ENCODE peak calls at places on chromosomes 13 and 19, in nine cellular contexts. U is EL, Y is left lobe of liver, O is LoVo, M is A549, G is T47D, D is Calu3, B is left ventricle myocardium inferior, Q is AG04450. T is an unnamed sample.

GRCh38 chr13:73940098-73940497 is 194.1 kb downstream of the KLF12 start:
- DNase-seq in U (no peak), Y (no peak), O (no peak), M (no peak), G (no peak), D (no peak), B (peak; percentile 27), Q (no peak), T (no peak)

GRCh38 chr19:35740423-35741215 is 1.6 kb downstream of the IGFLR1 start:
- DNase-seq in U (peak; percentile 98), Y (peak; percentile 99), O (peak; percentile 95), M (peak; percentile 97), G (peak; percentile 95), D (peak; percentile 99), B (peak; percentile 99), Q (peak; percentile 91), T (peak; percentile 98)

GRCh38 chr13:99454518-99455183 is 46.6 kb upstream of the TM9SF2 start:
- DNase-seq in U (no peak), Y (no peak), O (no peak), M (no peak), G (no peak), D (no peak), B (no peak), Q (no peak), T (no peak)

GRCh38 chr19:3603121-3603841 is 3.4 kb downstream of the TBXA2R start:
- DNase-seq in U (peak; percentile 22), Y (no peak), O (no peak), M (no peak), G (no peak), D (no peak), B (no peak), Q (no peak), T (no peak)

GRCh38 chr19:29773141-29773540 is 38.6 kb upstream of the CCNE1 start:
- DNase-seq in U (no peak), Y (no peak), O (no peak), M (no peak), G (no peak), D (no peak), B (no peak), Q (no peak), T (no peak)

GRCh38 chr13:44273991-44274810 is 99.4 kb upstream of the SERP2 start:
- DNase-seq in U (peak; percentile 64), Y (no peak), O (peak; percentile 68), M (no peak), G (peak; percentile 73), D (peak; percentile 2), B (no peak), Q (peak; percentile 45), T (peak; percentile 24)

GRCh38 chr13:102838982-102839381 is 6.8 kb upstream of the ERCC5 start:
- DNase-seq in U (no peak), Y (no peak), O (no peak), M (no peak), G (no peak), D (no peak), B (no peak), Q (no peak), T (no peak)

GRCh38 chr13:39362652-39363390 is 240.2 kb downstream of the LHFPL6 start:
- DNase-seq in U (peak; percentile 20), Y (no peak), O (no peak), M (no peak), G (no peak), D (no peak), B (no peak), Q (no peak), T (no peak)

GRCh38 chr13:93045836-93046235 is 180.8 kb upstream of the GPC6 start:
- DNase-seq in U (no peak), Y (no peak), O (no peak), M (no peak), G (no peak), D (no peak), B (no peak), Q (no peak), T (no peak)

GRCh38 chr19:51652266-51652665 is 5.6 kb upstream of the SIGLEC14 start:
- DNase-seq in U (no peak), Y (no peak), O (no peak), M (no peak), G (no peak), D (no peak), B (no peak), Q (no peak), T (no peak)

GRCh38 chr13:20711301-20712044 is 8.0 kb downstream of the IL17D start:
- DNase-seq in U (peak; percentile 32), Y (no peak), O (no peak), M (peak; percentile 21), G (no peak), D (no peak), B (no peak), Q (no peak), T (peak; percentile 21)

GRCh38 chr19:55118401-55118991 is 1.1 kb upstream of the PPP1R12C start:
- DNase-seq in U (no peak), Y (peak; percentile 82), O (no peak), M (peak; percentile 54), G (no peak), D (no peak), B (peak; percentile 65), Q (no peak), T (no peak)

GRCh38 chr13:27830010-27830409 is 37.7 kb downstream of the GSX1 start:
- DNase-seq in U (peak; percentile 23), Y (peak; percentile 80), O (peak; percentile 64), M (peak; percentile 35), G (peak; percentile 30), D (peak; percentile 75), B (peak; percentile 38), Q (no peak), T (peak; percentile 71)

GRCh38 chr19:39805120-39805519 is 26.5 kb downstream of the LEUTX start:
- DNase-seq in U (no peak), Y (no peak), O (no peak), M (no peak), G (no peak), D (no peak), B (peak; percentile 35), Q (no peak), T (no peak)

GRCh38 chr13:66528903-66529576 is 701.1 kb downstream of the PCDH9 start:
- DNase-seq in U (no peak), Y (no peak), O (no peak), M (no peak), G (no peak), D (no peak), B (no peak), Q (no peak), T (no peak)

GRCh38 chr13:26605845-26606244 is 48.4 kb downstream of the WASF3 start:
- DNase-seq in U (no peak), Y (no peak), O (peak; percentile 24), M (peak; percentile 19), G (peak; percentile 58), D (no peak), B (no peak), Q (no peak), T (no peak)

GRCh38 chr19:10114651-10115391 is 3.3 kb downstream of the P2RY11 start:
- DNase-seq in U (no peak), Y (no peak), O (no peak), M (peak; percentile 23), G (no peak), D (no peak), B (no peak), Q (no peak), T (peak; percentile 46)

GRCh38 chr19:33329727-33330126 is 27.4 kb upstream of the CEBPA start:
- DNase-seq in U (no peak), Y (no peak), O (no peak), M (no peak), G (no peak), D (no peak), B (no peak), Q (no peak), T (peak; percentile 48)

GRCh38 chr13:112857914-112858490 is 111.0 kb upstream of the MCF2L start:
- DNase-seq in U (no peak), Y (no peak), O (no peak), M (no peak), G (no peak), D (no peak), B (no peak), Q (no peak), T (no peak)

GRCh38 chr19:8505680-8506401 is 3.4 kb upstream of the PRAM1 start:
- DNase-seq in U (peak; percentile 73), Y (peak; percentile 89), O (peak; percentile 68), M (peak; percentile 71), G (peak; percentile 71), D (peak; percentile 86), B (peak; percentile 85), Q (peak; percentile 18), T (peak; percentile 85)

GRCh38 chr19:31253816-31254551 is 95.3 kb downstream of the TSHZ3 start:
- DNase-seq in U (no peak), Y (no peak), O (peak; percentile 10), M (no peak), G (no peak), D (no peak), B (no peak), Q (peak; percentile 8), T (no peak)